ENCODE peak calls at places on chromosomes 5 and 9, in ten cellular contexts. S is NCI-H774, U is epithelial cell of esophagus, F is NCI-H345, H is NCI-H1092 treated with DMSO at 0.1 percent for 48 hours, P is NCI-H1417, T is uterus, K is heart right ventricle, W is COR-L47, Z is astrocyte of the spinal cord. Q is an unnamed sample.

GRCh38 chr9:134057311-134057665 is 10.5 kb downstream of the BRD3 start:
- DNase-seq in S (no peak), U (no peak), F (no peak), H (no peak), P (no peak), T (no peak), K (no peak), W (no peak), Z (no peak), Q (no peak)

GRCh38 chr9:130988905-130989304 is 20.1 kb upstream of the LAMC3 start:
- DNase-seq in S (no peak), U (no peak), F (no peak), H (no peak), P (peak), T (no peak), K (no peak), W (no peak), Z (no peak), Q (no peak)

GRCh38 chr5:34003941-34004340 is 3.9 kb downstream of the AMACR start:
- DNase-seq in S (no peak), U (no peak), F (no peak), H (no peak), P (no peak), T (no peak), K (no peak), W (no peak), Z (no peak), Q (no peak)

GRCh38 chr9:33375238-33375840 is 27.0 kb downstream of the AQP7 start:
- DNase-seq in S (no peak), U (no peak), F (no peak), H (no peak), P (peak), T (no peak), K (no peak), W (no peak), Z (no peak), Q (no peak)

GRCh38 chr5:37662362-37662761 is 177.5 kb downstream of the GDNF start:
- DNase-seq in S (no peak), U (no peak), F (no peak), H (no peak), P (no peak), T (no peak), K (no peak), W (no peak), Z (no peak), Q (no peak)

GRCh38 chr9:98973546-98973921 is 29.8 kb downstream of the COL15A1 start:
- DNase-seq in S (no peak), U (no peak), F (no peak), H (no peak), P (no peak), T (no peak), K (peak), W (no peak), Z (no peak), Q (no peak)

GRCh38 chr9:98135938-98136337 is 16.9 kb upstream of the TRIM14 start:
- DNase-seq in S (no peak), U (no peak), F (no peak), H (no peak), P (no peak), T (no peak), K (no peak), W (no peak), Z (no peak), Q (no peak)

GRCh38 chr5:124180523-124181461 is 565.6 kb downstream of the ZNF608 start:
- DNase-seq in S (no peak), U (no peak), F (no peak), H (no peak), P (peak), T (no peak), K (no peak), W (no peak), Z (peak), Q (no peak)

GRCh38 chr5:38803246-38803645 is 42.6 kb upstream of the OSMR start:
- DNase-seq in S (no peak), U (no peak), F (no peak), H (no peak), P (no peak), T (no peak), K (no peak), W (no peak), Z (no peak), Q (no peak)

GRCh38 chr9:34499101-34499500 is 23.7 kb downstream of the ENHO start:
- DNase-seq in S (no peak), U (peak), F (no peak), H (no peak), P (no peak), T (no peak), K (no peak), W (no peak), Z (no peak), Q (no peak)

GRCh38 chr5:133727636-133728035 is 115.3 kb upstream of the FSTL4 start:
- DNase-seq in S (no peak), U (no peak), F (no peak), H (no peak), P (no peak), T (no peak), K (no peak), W (no peak), Z (no peak), Q (no peak)

GRCh38 chr5:180639743-180640300 is 9.6 kb downstream of the FLT4 start:
- DNase-seq in S (no peak), U (no peak), F (no peak), H (no peak), P (no peak), T (peak), K (peak), W (no peak), Z (no peak), Q (no peak)

GRCh38 chr9:124390812-124391658 is 24.2 kb downstream of the PSMB7 start:
- DNase-seq in S (peak), U (peak), F (peak), H (peak), P (peak), T (no peak), K (no peak), W (no peak), Z (no peak), Q (no peak)

Q was measured in cerebellar nuclear complex.